ENCODE peak calls at places on chromosomes 5 and 9, in eight cellular contexts. G, H, A, Y, L, R, B and X are unnamed samples.

GRCh38 chr9:38108326-38108725 is 39.3 kb upstream of the SHB start:
- DNase-seq in R (no peak), G (no peak), Y (no peak), A (no peak), L (no peak), B (peak), H (no peak), X (no peak)

GRCh38 chr9:105449081-105449480 is 1.2 kb downstream of the FSD1L start:
- DNase-seq in B (no peak), R (no peak), A (no peak), Y (no peak), L (no peak), H (no peak), G (no peak), X (no peak)

GRCh38 chr9:131845286-131846011 is 105.6 kb upstream of the RAPGEF1 start:
- DNase-seq in L (no peak), Y (no peak), B (no peak), A (no peak), R (no peak), H (no peak), G (no peak), X (no peak)

GRCh38 chr5:113330533-113331200 is 104.1 kb downstream of the TSSK1B start:
- DNase-seq in G (no peak), H (no peak), Y (no peak), R (peak), A (peak), L (no peak), B (no peak), X (no peak)

GRCh38 chr5:36692791-36693763 is 86.7 kb downstream of the SLC1A3 start:
- DNase-seq in Y (peak), G (peak), A (peak), L (no peak), R (peak), H (peak), B (peak), X (no peak)

GRCh38 chr5:83474986-83475385 is 3.4 kb downstream of the VCAN start:
- DNase-seq in G (peak), Y (no peak), H (no peak), B (no peak), A (no peak), L (no peak), R (peak), X (no peak)

GRCh38 chr5:50435131-50435530 is 6.0 kb downstream of the EMB start:
- DNase-seq in A (no peak), B (no peak), L (no peak), R (no peak), Y (no peak), H (no peak), G (no peak), X (no peak)

GRCh38 chr5:168186289-168187074 is 105.0 kb upstream of the WWC1 start:
- DNase-seq in A (no peak), Y (no peak), L (no peak), B (no peak), R (no peak), G (no peak), H (no peak), X (no peak)

GRCh38 chr5:91182763-91183162 is 200.4 kb downstream of the ARRDC3 start:
- DNase-seq in L (no peak), B (no peak), G (no peak), H (peak), Y (no peak), R (no peak), A (peak), X (no peak)

GRCh38 chr9:114981095-114981494 is 50.7 kb upstream of the TNFSF8 start:
- DNase-seq in A (no peak), Y (no peak), G (no peak), B (no peak), L (no peak), H (no peak), R (peak), X (no peak)

GRCh38 chr5:72556351-72557146 is 49.3 kb upstream of the ZNF366 start:
- DNase-seq in H (peak), Y (peak), G (peak), A (peak), R (no peak), L (no peak), B (peak), X (no peak)

GRCh38 chr9:92808726-92809451 is 44.3 kb upstream of the BICD2 start:
- DNase-seq in B (peak), G (peak), Y (peak), R (peak), H (peak), L (peak), A (peak), X (peak)

GRCh38 chr5:116242363-116242762 is 157.5 kb downstream of the COMMD10 start:
- DNase-seq in H (no peak), R (no peak), G (no peak), L (no peak), B (no peak), Y (no peak), A (no peak), X (no peak)

GRCh38 chr5:43039468-43040286 is 442 bp downstream of the ANXA2R start:
- DNase-seq in L (no peak), B (peak), R (no peak), H (peak), Y (peak), G (peak), A (no peak), X (no peak)
- TF ChIP-seq CTCF in L (peak), B (no peak), R (no peak), H (no peak), Y (no peak), G (no peak), A (peak), X (peak)

GRCh38 chr5:111461934-111462333 is 50.4 kb downstream of the STARD4 start:
- DNase-seq in G (no peak), Y (no peak), H (no peak), A (no peak), L (no peak), R (no peak), B (no peak), X (no peak)

GRCh38 chr5:111463304-111463703 is 49.0 kb downstream of the STARD4 start:
- DNase-seq in Y (no peak), A (no peak), L (no peak), R (no peak), H (no peak), B (no peak), G (no peak), X (no peak)

DNA sequence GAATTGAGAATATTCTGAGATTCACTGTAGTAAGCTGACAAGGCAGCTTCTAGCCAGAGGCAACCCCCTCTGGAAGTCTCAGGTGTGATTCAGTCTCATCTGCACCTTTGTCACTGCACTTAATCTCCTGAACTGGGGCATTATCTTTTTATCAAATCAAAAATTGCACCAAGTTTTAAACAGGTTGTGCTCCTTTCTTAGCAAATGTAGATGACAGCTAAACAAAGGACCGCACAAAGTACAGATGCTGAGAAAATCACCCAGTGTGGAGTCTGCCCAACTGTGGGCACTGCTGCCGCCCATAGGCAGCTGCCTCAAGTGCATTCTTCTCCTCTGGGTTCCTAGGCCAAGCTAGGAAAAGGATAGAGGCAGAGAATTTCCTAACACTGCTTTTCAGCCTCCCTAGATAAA is 51.1 kb downstream of the STARD4 start:
- DNase-seq in H (no peak), A (no peak), L (no peak), B (no peak), G (no peak), R (no peak), Y (no peak), X (no peak)
- TF ChIP-seq CTCF in H (no peak), A (peak), L (peak), B (no peak), G (no peak), R (no peak), Y (no peak), X (peak)

DNA sequence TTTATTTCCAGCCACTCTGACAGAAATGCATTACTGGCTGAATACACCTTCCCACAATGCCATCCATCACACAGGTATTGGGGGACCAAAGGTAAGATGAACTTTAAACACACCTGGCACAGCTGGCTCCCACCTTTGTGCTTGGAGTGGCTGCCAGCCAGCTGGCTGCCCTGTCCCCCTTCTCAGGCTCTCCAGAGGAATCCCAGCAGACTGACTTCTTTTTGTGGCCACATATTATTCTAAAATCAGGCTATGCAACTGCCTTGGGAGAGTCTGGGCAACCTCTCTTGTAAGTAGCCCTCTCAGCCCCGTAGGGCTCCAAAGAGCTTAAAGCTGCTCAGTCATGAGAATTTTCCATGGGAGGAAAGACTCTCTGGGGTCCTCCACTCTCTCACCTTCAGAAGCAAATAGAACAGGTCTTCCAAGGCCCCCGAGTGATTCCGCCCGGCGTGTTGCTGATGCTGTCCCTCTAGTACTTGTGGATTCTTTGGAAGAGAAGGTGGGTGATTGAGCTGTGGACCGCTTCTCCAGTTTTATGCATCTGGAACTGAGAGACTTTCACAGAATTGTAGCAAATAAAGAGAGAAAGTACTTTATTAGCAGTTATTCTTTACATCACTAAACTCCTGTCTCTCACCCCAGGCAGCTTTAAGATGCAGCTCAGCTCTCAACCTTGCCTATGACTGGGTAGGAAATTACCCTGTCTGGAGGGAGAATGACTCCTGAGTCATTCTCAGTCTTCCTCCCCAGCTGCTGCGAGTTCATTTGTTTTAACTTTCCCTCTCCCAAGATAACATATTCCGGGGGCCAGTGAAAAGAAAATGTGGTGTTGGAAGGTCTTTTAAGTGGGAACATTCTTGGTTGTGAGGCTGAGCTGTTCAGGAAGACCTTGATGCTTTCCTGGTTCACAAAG is 159.4 kb upstream of the PITX1 start:
- DNase-seq in G (no peak), B (peak), H (no peak), A (no peak), L (peak), R (peak), Y (no peak), X (no peak)
- TF ChIP-seq CTCF in G (no peak), B (no peak), H (no peak), A (no peak), L (no peak), R (no peak), Y (no peak), X (no peak)

GRCh38 chr9:120711841-120712538 is 2.3 kb downstream of the MEGF9 start:
- DNase-seq in B (no peak), H (no peak), G (no peak), R (peak), L (no peak), Y (no peak), A (no peak), X (no peak)

GRCh38 chr9:120712539-120713031 is 1.7 kb downstream of the MEGF9 start:
- DNase-seq in B (no peak), R (no peak), Y (no peak), G (no peak), H (no peak), L (no peak), A (no peak), X (no peak)

GRCh38 chr9:120714088-120714845 is at the start of gene MEGF9:
- DNase-seq in G (peak), R (peak), B (peak), H (peak), Y (peak), A (peak), L (peak), X (peak)

GRCh38 chr9:120714846-120715231 is 569 bp upstream of the MEGF9 start:
- DNase-seq in G (no peak), B (no peak), A (no peak), R (no peak), L (no peak), Y (no peak), H (no peak), X (no peak)

DNA sequence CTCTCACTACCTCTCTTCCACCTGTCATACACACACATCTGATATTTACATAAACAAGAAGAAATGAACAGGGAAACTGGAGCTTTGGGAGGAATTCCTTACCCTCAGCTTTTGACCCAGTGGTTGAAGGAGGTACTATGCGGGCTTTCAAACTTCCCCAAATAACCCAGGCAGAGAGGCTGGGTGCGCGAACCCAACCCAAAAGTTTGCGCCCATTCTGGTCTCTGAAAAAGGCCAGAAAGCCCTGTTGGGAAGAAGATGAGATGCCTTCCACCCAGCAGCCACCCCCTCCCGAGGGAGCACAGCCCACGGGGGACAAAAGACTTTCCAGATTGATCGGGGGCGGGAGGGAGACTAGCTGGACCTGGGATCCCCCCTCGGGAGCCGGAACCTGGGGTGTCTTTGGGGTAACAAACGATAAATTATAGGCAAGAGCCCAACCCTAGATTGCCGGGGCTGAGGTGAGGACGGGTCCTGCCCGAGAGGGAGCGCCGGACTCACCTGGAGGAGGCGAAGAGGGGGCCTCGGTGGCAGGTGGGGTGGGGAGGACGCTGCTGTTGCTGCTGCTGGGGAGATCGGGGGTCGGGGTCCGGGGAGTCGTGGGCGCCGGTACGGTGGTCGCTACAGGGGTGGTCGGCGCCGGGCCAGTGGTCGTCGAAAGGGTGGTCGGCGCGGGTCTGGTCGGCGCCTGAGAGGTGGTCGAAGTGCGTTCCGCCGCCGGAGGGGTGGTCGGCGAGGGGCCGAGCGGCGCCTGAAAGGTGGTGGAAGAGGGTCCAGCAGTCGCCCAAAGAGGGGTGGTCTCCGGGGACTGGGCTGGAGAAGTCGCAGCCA is 798 bp downstream of the MEGF9 start:
- DNase-seq in R (peak), B (peak), Y (peak), G (peak), L (no peak), A (peak), H (peak), X (no peak)
- TF ChIP-seq CTCF in R (no peak), B (no peak), Y (no peak), G (peak), L (no peak), A (no peak), H (no peak), X (no peak)

GRCh38 chr5:140840978-140841962 is at the start of gene PCDHA8:
- DNase-seq in Y (no peak), B (no peak), L (no peak), A (no peak), H (no peak), G (no peak), R (peak), X (no peak)
- TF ChIP-seq CTCF in Y (no peak), B (peak), L (peak), A (no peak), H (no peak), G (no peak), R (peak), X (peak)

GRCh38 chr5:177086918-177087706 is 397 bp downstream of the FGFR4 start:
- DNase-seq in R (no peak), L (peak), Y (peak), G (no peak), B (peak), A (peak), H (peak), X (no peak)
- TF ChIP-seq CTCF in R (peak), L (peak), Y (peak), G (peak), B (peak), A (peak), H (peak), X (peak)

DNA sequence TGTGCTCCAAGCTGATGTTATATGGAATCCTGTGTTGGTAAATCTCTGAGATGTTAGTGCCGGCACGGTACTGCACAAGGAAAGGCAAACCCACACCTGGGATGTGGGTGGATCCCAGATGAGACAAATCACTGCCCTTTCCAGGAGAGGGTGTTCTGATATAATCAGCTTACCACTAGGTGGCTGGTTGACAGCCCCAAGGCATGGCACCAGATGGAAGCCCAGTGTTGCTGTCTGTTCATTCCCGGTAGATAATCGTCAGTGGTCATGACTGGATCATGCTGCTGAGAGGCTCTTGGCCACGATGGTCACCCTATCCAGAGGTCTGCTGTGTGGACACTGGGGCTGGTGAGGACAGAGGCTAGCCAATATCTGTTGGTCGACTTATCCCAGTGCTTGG is 184.0 kb downstream of the CACNA1B start:
- DNase-seq in R (no peak), H (no peak), G (no peak), L (no peak), Y (no peak), B (no peak), A (no peak), X (no peak)
- TF ChIP-seq CTCF in R (no peak), H (no peak), G (no peak), L (no peak), Y (no peak), B (no peak), A (no peak), X (no peak)